ENCODE peak calls at places on chromosomes 16 and 17, in seven cellular contexts. D is heart right ventricle; G is GDM1; N is activated CD8-positive, alpha-beta T cell treated with anti-CD3 and anti-CD28 coated beads, Interleukin-2, amount 10 ng/mL, durations not matched to agents 7 days and 5 days; B is left ventricle myocardium superior; V is activated naive CD4-positive, alpha-beta T cell treated with anti-CD3 and anti-CD28 coated beads, Interleukin-2, amount 10 ng/mL, durations not matched to agents 7 days and 5 days; I is activated T-helper 1 cell treated with anti-CD3 and anti-CD28 coated beads, Interleukin-12 subunit alpha, Interleukin-12 subunit beta, Interleukin-2, Interleukin-4 antibody, amounts not matched to agents 30 ng/mL and 10 ng/mL and 1 ng/mL, durations not matched to agents 14 hours and 24 hours and 36 hours. S is an unnamed sample.
A peak's percentile ranks its signal among the peaks of the same experiment; 100 is the strongest.

GRCh38 chr17:18129041-18129502 is 20.5 kb downstream of the MYO15A start:
- DNase-seq in D (no peak), G (no peak), N (no peak), B (no peak), V (no peak), I (no peak), S (peak; percentile 24)

GRCh38 chr17:55722742-55723487 is at the start of gene TMEM100:
- DNase-seq in D (peak; percentile 69), G (no peak), N (no peak), B (peak; percentile 33), V (no peak), I (no peak), S (peak; percentile 73)

GRCh38 chr17:80260791-80261158 is at the start of gene RNF213:
- DNase-seq in D (peak; percentile 50), G (peak; percentile 7), N (peak; percentile 68), B (peak; percentile 77), V (peak; percentile 75), I (peak; percentile 70), S (peak; percentile 6)

GRCh38 chr17:65553646-65554567 is 7.5 kb downstream of the AXIN2 start:
- DNase-seq in D (no peak), G (no peak), N (no peak), B (peak; percentile 48), V (no peak), I (no peak), S (no peak)

GRCh38 chr17:8673621-8674020 is 43.1 kb upstream of the MYH10 start:
- DNase-seq in D (peak; percentile 75), G (no peak), N (no peak), B (no peak), V (no peak), I (no peak), S (peak; percentile 86)

GRCh38 chr17:73465851-73466250 is 154.1 kb upstream of the CDC42EP4 start:
- DNase-seq in D (no peak), G (no peak), N (no peak), B (no peak), V (no peak), I (no peak), S (no peak)

GRCh38 chr17:82888583-82889495 is 49.0 kb upstream of the ZNF750 start:
- DNase-seq in D (peak; percentile 66), G (no peak), N (no peak), B (peak; percentile 87), V (no peak), I (no peak), S (no peak)

GRCh38 chr16:84611041-84611440 is 6.8 kb downstream of the COTL1 start:
- DNase-seq in D (no peak), G (no peak), N (no peak), B (no peak), V (no peak), I (no peak), S (no peak)

GRCh38 chr16:57266531-57267268 is 17.8 kb downstream of the PLLP start:
- DNase-seq in D (no peak), G (peak; percentile 9), N (peak; percentile 63), B (no peak), V (peak; percentile 65), I (no peak), S (peak; percentile 27)

GRCh38 chr16:4508806-4509205 is 29.8 kb downstream of the CDIP1 start:
- DNase-seq in D (no peak), G (no peak), N (no peak), B (no peak), V (no peak), I (no peak), S (no peak)

GRCh38 chr17:6893382-6894205 is 62.1 kb upstream of the TEKT1 start:
- DNase-seq in D (no peak), G (no peak), N (no peak), B (no peak), V (no peak), I (no peak), S (no peak)

GRCh38 chr17:48310748-48311213 is 119.2 kb downstream of the SKAP1 start:
- DNase-seq in D (no peak), G (no peak), N (no peak), B (no peak), V (no peak), I (no peak), S (no peak)

GRCh38 chr16:11957591-11958395 is 7.2 kb upstream of the TNFRSF17 start:
- DNase-seq in D (no peak), G (no peak), N (no peak), B (no peak), V (no peak), I (no peak), S (no peak)

GRCh38 chr17:78356163-78356713 is 3.6 kb downstream of the SOCS3 start:
- DNase-seq in D (no peak), G (peak; percentile 26), N (peak; percentile 96), B (no peak), V (peak; percentile 95), I (peak; percentile 90), S (no peak)

GRCh38 chr17:31605761-31606160 is 214.3 kb downstream of the RAB11FIP4 start:
- DNase-seq in D (no peak), G (no peak), N (no peak), B (no peak), V (no peak), I (no peak), S (no peak)

GRCh38 chr17:47708312-47708863 is 14.4 kb downstream of the TBKBP1 start:
- DNase-seq in D (no peak), G (no peak), N (no peak), B (no peak), V (no peak), I (no peak), S (no peak)

GRCh38 chr16:68784721-68785120 is 47.6 kb downstream of the CDH1 start:
- DNase-seq in D (no peak), G (no peak), N (no peak), B (no peak), V (no peak), I (no peak), S (no peak)

GRCh38 chr17:9594065-9594464 is 17.6 kb downstream of the CFAP52 start:
- DNase-seq in D (no peak), G (no peak), N (no peak), B (no peak), V (no peak), I (no peak), S (no peak)

GRCh38 chr17:80270836-80271235 is 10.2 kb downstream of the RNF213 start:
- DNase-seq in D (no peak), G (no peak), N (peak; percentile 50), B (no peak), V (peak; percentile 51), I (no peak), S (no peak)

GRCh38 chr17:66507103-66507923 is 204.9 kb downstream of the PRKCA start:
- DNase-seq in D (no peak), G (no peak), N (no peak), B (no peak), V (no peak), I (no peak), S (peak; percentile 69)

GRCh38 chr17:17837966-17838962 is 1.5 kb upstream of the SREBF1 start:
- DNase-seq in D (peak; percentile 89), G (peak; percentile 67), N (no peak), B (peak; percentile 70), V (no peak), I (no peak), S (peak; percentile 59)

S was measured in endothelial cell of umbilical vein.